ENCODE peak calls at places on chromosome 2, in five cellular contexts. N, K, E, S and P are unnamed samples.

GRCh38 chr2:109284816-109285215 is 155.8 kb downstream of the SH3RF3 start:
- DNase-seq in K (no peak), E (peak; percentile 75), S (no peak), N (no peak), P (no peak)

GRCh38 chr2:73383036-73383435 is 2.6 kb upstream of the ALMS1 start:
- DNase-seq in N (no peak), S (no peak), K (no peak), E (no peak), P (no peak)

GRCh38 chr2:192500550-192501200 is 305.9 kb upstream of the TMEFF2 start:
- DNase-seq in K (no peak), S (no peak), E (peak; percentile 95), N (no peak), P (no peak)

GRCh38 chr2:88590998-88591613 is 36.2 kb downstream of the EIF2AK3 start:
- DNase-seq in N (no peak), K (peak; percentile 43), E (peak; percentile 84), S (peak; percentile 14), P (no peak)

GRCh38 chr2:208501217-208501616 is 94.6 kb downstream of the PTH2R start:
- DNase-seq in N (no peak), E (no peak), S (no peak), K (no peak), P (no peak)

GRCh38 chr2:225737556-225737955 is 338.0 kb downstream of the NYAP2 start:
- DNase-seq in S (no peak), N (no peak), E (peak; percentile 34), K (no peak), P (no peak)

GRCh38 chr2:151972176-151973012 is 126.5 kb downstream of the CACNB4 start:
- DNase-seq in E (no peak), N (no peak), S (no peak), K (no peak), P (no peak)

GRCh38 chr2:177419274-177419673 is 26.7 kb downstream of the AGPS start:
- DNase-seq in S (no peak), E (peak; percentile 72), K (no peak), N (no peak), P (no peak)

GRCh38 chr2:76280676-76281075 is 570.0 kb upstream of the GCFC2 start:
- DNase-seq in N (no peak), K (no peak), S (no peak), E (no peak), P (no peak)

GRCh38 chr2:55888941-55889340 is 34.6 kb downstream of the EFEMP1 start:
- DNase-seq in K (no peak), E (no peak), S (no peak), N (no peak), P (no peak)

GRCh38 chr2:13252615-13253014 is 535.9 kb downstream of the TRIB2 start:
- DNase-seq in S (no peak), N (no peak), K (no peak), E (no peak), P (no peak)

GRCh38 chr2:122152571-122152970 is 397.1 kb downstream of the TSN start:
- DNase-seq in N (no peak), K (no peak), E (no peak), S (no peak), P (no peak)

GRCh38 chr2:140353541-140353940 is 1573.4 kb upstream of the NXPH2 start:
- DNase-seq in N (no peak), E (peak; percentile 67), S (no peak), K (no peak), P (no peak)

GRCh38 chr2:181178823-181179412 is 198.5 kb downstream of the UBE2E3 start:
- DNase-seq in E (no peak), K (peak; percentile 8), S (no peak), N (no peak), P (no peak)

GRCh38 chr2:202681688-202682205 is 47.0 kb downstream of the FAM117B start:
- DNase-seq in K (no peak), E (no peak), N (no peak), S (no peak), P (no peak)

GRCh38 chr2:38065502-38066135 is 10.3 kb downstream of the CYP1B1 start:
- DNase-seq in E (peak; percentile 36), S (no peak), N (no peak), K (no peak), P (no peak)

GRCh38 chr2:32485399-32485798 is 128.6 kb downstream of the BIRC6 start:
- DNase-seq in S (no peak), N (no peak), E (peak; percentile 16), K (no peak), P (no peak)

GRCh38 chr2:120871016-120871635 is 135.5 kb downstream of the GLI2 start:
- DNase-seq in E (no peak), S (no peak), K (no peak), N (no peak), P (no peak)

GRCh38 chr2:163667064-163667887 is 68.5 kb downstream of the FIGN start:
- DNase-seq in N (no peak), S (no peak), E (peak; percentile 98), K (no peak), P (no peak)

DNA sequence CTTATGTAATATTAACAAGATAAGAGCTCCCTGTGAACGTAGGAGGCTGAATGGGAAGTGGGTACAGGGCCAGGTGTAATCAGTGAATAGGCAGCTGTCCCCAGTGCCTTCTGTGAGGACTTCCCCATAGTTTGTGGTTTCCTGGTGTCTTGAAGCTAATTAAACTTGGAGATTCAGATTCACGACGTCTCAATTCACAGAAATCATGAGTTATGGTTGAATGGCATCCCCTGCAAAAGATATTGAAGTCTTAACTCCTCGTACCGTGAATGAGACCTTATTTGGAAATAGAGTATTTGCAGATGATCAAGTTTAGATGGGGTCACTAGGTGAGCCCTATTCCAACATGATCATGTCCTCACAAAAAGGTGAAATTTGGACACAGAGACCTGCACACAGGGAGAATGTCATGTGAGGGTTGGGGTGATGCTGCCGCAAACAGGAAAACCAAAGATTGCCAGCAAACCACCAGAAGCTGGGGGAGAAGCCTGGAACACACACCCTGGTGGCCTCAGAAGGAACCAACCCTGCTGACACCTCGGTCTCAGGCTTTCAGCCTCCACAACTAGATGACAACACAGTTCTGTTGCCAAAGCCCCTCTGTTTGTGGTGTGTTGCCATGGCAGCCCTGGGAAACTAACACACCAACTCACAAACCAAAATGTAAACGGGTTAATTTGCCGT is 13.2 kb downstream of the ARL4C start:
- DNase-seq in E (no peak), S (no peak), K (no peak), N (no peak), P (no peak)
- TF ChIP-seq CTCF in E (no peak), S (no peak), K (peak; percentile 34), N (no peak), P (no peak)

GRCh38 chr2:11005032-11005431 is 93.3 kb downstream of the KCNF1 start:
- DNase-seq in E (no peak), K (no peak), S (no peak), N (no peak), P (no peak)
- TF ChIP-seq CTCF in E (no peak), K (no peak), S (no peak), N (no peak), P (no peak)

GRCh38 chr2:127397568-127398238 is 9.9 kb upstream of the MAP3K2 start:
- DNase-seq in N (no peak), E (no peak), S (no peak), K (no peak), P (no peak)
- TF ChIP-seq CTCF in N (no peak), E (no peak), S (no peak), K (no peak), P (no peak)

GRCh38 chr2:219500135-219500534 is 1.4 kb downstream of the GMPPA start:
- DNase-seq in K (no peak), S (no peak), E (no peak), N (no peak), P (no peak)
- TF ChIP-seq CTCF in K (peak; percentile 26), S (peak; percentile 31), E (peak; percentile 22), N (no peak), P (no peak)

GRCh38 chr2:196166876-196167275 is 4.5 kb downstream of the STK17B start:
- DNase-seq in S (no peak), N (no peak), E (peak; percentile 66), K (no peak), P (no peak)
- TF ChIP-seq CTCF in S (no peak), N (no peak), E (no peak), K (no peak), P (no peak)